ENCODE peak calls at places on chromosomes 1 and 21, in four cellular contexts. U, Z, Q and V are unnamed samples. For H3K4me1, the result is how much of the 10 kb centered on the place peaks cover.

GRCh38 chr1:203127672-203128611 is at the start of gene ADORA1:
- DNase-seq in Q (peak), U (peak), Z (no peak), V (peak)

GRCh38 chr1:33420870-33421775 is 9.8 kb downstream of the PHC2 start:
- DNase-seq in U (no peak), Q (no peak), Z (no peak), V (peak)

GRCh38 chr21:17003763-17004373 is 509.0 kb upstream of the CXADR start:
- DNase-seq in Q (no peak), U (no peak), Z (no peak), V (no peak)

GRCh38 chr1:61130338-61131000 is 48.1 kb downstream of the NFIA start:
- DNase-seq in U (no peak), Z (no peak), Q (no peak), V (no peak)

GRCh38 chr1:155479205-155479604 is 83.4 kb downstream of the ASH1L start:
- DNase-seq in U (no peak), Q (no peak), Z (no peak), V (peak)

GRCh38 chr1:56877973-56878372 is 23.4 kb downstream of the C8A start:
- DNase-seq in U (no peak), Q (no peak), Z (no peak), V (no peak)

GRCh38 chr1:2334883-2335534 is 56.3 kb downstream of the MORN1 start:
- DNase-seq in Q (no peak), Z (no peak), U (no peak), V (no peak)

GRCh38 chr1:180428782-180429695 is 73.3 kb downstream of the ACBD6 start:
- DNase-seq in Z (no peak), U (no peak), Q (no peak), V (no peak)

GRCh38 chr1:235304549-235305451 is 23.2 kb downstream of the ARID4B start:
- DNase-seq in Z (no peak), U (no peak), Q (peak), V (no peak)

GRCh38 chr1:172902861-172903381 is 147.8 kb downstream of the TNFSF18 start:
- DNase-seq in Q (no peak), Z (no peak), U (no peak), V (no peak)

DNA sequence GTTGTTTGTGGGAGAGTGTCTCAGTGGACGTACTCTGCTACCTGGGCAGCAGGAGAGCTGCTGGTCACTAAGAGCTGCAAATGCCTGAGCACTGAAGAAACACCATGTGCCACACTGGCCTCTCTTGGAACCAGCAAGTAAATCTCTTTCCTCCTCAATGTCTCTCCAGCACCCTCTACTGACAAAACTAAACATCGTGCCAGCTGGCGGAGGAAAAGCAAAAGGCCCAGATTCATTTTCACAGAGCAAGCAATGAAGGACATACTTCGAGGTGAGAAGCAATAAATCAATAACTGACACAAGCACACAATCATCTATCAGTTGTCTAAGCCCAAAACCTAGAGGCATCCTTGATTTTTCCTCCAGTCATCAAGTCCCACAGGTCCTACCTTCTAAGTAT is 78.1 kb downstream of the RERE start:
- DNase-seq in Q (no peak), U (no peak), Z (no peak), V (no peak)
- H3K4me2 ChIP-seq in Q (no peak), U (no peak), Z (no peak), V (no peak)

GRCh38 chr1:213326666-213327317 is 275.8 kb downstream of the RPS6KC1 start:
- DNase-seq in Z (no peak), U (no peak), Q (no peak), V (no peak)
- H3K4me1 ChIP-seq in Z (under half), U (under half), Q (under half), V (under half)

DNA sequence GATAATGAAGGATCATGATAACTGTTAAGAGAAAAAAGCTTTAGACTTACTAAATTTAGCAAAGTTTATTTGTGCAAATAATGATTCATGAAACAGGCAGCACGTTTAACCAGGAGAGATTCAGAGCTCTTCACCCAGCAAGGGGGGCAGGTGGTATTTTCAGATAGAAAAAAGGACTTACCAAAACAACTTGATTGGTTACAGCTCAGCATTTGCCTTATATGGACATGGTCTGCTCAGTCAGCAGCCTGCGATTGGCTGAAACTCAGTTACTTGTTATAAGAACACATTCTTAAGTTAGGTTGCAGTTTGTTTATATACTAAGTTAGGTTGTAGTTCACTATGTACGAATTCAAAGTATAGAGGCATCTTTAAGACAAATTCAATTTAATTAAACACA is 165.6 kb downstream of the DUSP10 start:
- DNase-seq in U (no peak), Z (peak), Q (no peak), V (no peak)
- H2AFZ ChIP-seq in U (no peak), Z (no peak), Q (no peak), V (peak)

GRCh38 chr21:33197546-33197945 is 32.2 kb upstream of the IFNAR2 start:
- DNase-seq in U (no peak), Q (no peak), Z (no peak), V (no peak)
- H3K4me2 ChIP-seq in U (peak), Q (no peak), Z (no peak), V (no peak)

DNA sequence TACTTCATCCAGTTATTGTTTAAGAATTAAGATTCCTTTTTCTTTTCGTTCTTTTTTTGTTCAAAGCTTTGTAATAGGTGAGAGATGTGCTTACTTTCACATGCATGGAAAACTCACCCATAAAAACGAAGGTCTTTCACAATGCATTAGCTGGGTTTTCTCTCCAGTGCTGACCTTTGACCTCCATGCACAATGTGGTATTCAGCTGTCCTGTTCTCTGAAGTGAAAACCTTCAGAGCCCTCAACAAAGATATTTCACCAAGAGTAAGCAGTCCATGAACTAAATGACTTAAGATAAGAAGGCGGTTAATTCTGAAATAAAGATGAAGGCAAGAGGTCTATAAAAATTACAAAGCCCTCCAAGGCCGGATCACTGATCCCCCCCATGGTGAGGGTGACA is 77.1 kb upstream of the IPO9 start:
- DNase-seq in Z (no peak), Q (no peak), U (no peak), V (no peak)
- H3K4me1 ChIP-seq in Z (under half), Q (half or more), U (under half), V (half or more)

GRCh38 chr1:183043872-183044859 is 20.9 kb downstream of the LAMC1 start:
- DNase-seq in U (no peak), Q (no peak), Z (no peak), V (no peak)

GRCh38 chr1:183052861-183053260 is 29.6 kb downstream of the LAMC1 start:
- DNase-seq in Q (no peak), U (no peak), Z (no peak), V (no peak)

GRCh38 chr1:183051546-183051945 is 28.3 kb downstream of the LAMC1 start:
- DNase-seq in Z (no peak), Q (peak), U (no peak), V (no peak)

GRCh38 chr1:183044893-183045649 is 21.9 kb downstream of the LAMC1 start:
- DNase-seq in U (no peak), Q (no peak), Z (no peak), V (no peak)

GRCh38 chr1:183048087-183049085 is 25.2 kb downstream of the LAMC1 start:
- DNase-seq in Q (no peak), U (no peak), Z (peak), V (no peak)
- H2AFZ ChIP-seq in Q (no peak), U (no peak), Z (peak), V (no peak)

DNA sequence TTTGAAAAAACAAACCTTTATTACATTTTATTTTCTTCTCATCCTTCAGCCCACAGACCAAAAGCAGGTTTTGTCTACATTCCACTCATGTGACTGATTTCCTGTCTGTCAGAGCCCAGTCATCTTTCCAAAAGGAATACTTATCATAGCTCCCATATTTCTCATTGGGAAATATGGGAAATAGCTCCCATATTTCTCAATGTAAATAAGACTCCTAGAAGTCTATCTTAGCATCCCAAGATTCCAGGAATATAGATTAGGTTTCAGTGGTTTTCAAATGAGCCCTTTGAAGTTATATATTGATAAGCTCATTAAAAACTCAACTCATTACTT is 19.1 kb upstream of the NRDC start:
- DNase-seq in Z (no peak), U (no peak), Q (no peak), V (peak)
- H3K4me2 ChIP-seq in Z (no peak), U (no peak), Q (peak), V (peak)

DNA sequence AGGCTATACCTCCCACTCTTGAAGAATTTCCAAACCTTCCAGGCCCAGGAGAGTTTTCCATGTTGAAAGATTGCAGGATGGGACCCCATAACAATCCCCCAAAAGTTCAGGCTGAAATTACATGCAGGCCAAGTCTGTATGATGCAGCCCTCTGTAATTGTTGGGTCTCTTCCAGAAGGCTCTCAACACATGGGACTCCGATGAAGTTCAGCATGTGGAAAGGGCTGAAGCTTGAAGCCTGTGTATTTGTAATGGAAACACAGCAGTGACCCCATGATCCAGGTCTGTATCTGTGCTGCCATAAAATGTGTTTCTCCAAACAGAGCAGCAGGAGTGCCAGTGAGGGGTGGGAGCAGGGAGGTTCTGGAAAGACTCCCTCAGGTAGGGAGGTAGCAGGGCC is 202.5 kb upstream of the LYPLAL1 start:
- DNase-seq in Q (no peak), Z (no peak), U (no peak), V (no peak)
- H3K4me1 ChIP-seq in Q (under half), Z (under half), U (under half), V (under half)

DNA sequence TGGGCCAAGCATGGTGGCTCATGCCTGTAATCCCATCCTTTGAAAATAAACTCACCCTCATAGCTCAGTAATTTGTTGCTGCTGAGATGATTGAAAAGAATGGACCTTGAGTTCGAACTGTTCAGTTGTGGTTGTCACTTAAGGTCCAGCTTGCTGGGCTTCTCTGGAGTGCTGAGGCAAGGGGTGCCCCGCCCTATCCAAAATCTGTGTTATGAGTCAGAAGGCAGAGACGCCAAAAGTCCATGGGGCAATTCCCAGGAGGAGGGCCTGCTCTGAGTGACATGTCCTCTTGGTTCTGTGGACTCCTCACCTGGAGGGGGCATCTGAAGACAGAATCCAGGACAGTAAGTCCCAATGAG is 64.9 kb downstream of the MYOM3 start:
- DNase-seq in U (no peak), Q (no peak), Z (no peak), V (peak)
- H2AFZ ChIP-seq in U (no peak), Q (peak), Z (no peak), V (no peak)